ENCODE peak calls at places on chromosome 14, in seven cellular contexts. I, K, L, Y, N, O and E are unnamed samples.
A peak's percentile ranks its signal among the peaks of the same experiment; 100 is the strongest.

GRCh38 chr14:61569783-61570182 is 125.5 kb upstream of the HIF1A start:
- DNase-seq in I (no peak), K (peak; percentile 79), L (no peak), Y (peak; percentile 54), N (no peak), O (no peak), E (no peak)

GRCh38 chr14:35416108-35416750 is 11.7 kb upstream of the NFKBIA start:
- DNase-seq in I (no peak), K (no peak), L (no peak), Y (no peak), N (no peak), O (no peak), E (no peak)

GRCh38 chr14:103815253-103815652 is 32.1 kb downstream of the PPP1R13B start:
- DNase-seq in I (no peak), K (no peak), L (no peak), Y (no peak), N (no peak), O (no peak), E (no peak)

GRCh38 chr14:105060751-105061427 is 4.3 kb downstream of the GPR132 start:
- DNase-seq in I (peak; percentile 55), K (peak; percentile 35), L (no peak), Y (no peak), N (no peak), O (no peak), E (no peak)

GRCh38 chr14:72600551-72601330 is 293.2 kb downstream of the DPF3 start:
- DNase-seq in I (no peak), K (no peak), L (no peak), Y (no peak), N (no peak), O (no peak), E (no peak)

GRCh38 chr14:78316058-78316457 is 145.9 kb downstream of the NRXN3 start:
- DNase-seq in I (no peak), K (no peak), L (no peak), Y (no peak), N (no peak), O (no peak), E (no peak)

GRCh38 chr14:74660167-74660566 is 48.1 kb upstream of the LTBP2 start:
- DNase-seq in I (no peak), K (no peak), L (no peak), Y (no peak), N (no peak), O (no peak), E (no peak)

GRCh38 chr14:61280526-61281185 is 482 bp downstream of the TMEM30B start:
- DNase-seq in I (peak; percentile 85), K (peak; percentile 10), L (peak; percentile 76), Y (no peak), N (peak; percentile 57), O (peak; percentile 66), E (peak; percentile 77)

GRCh38 chr14:51035611-51036192 is 59.2 kb downstream of the TRIM9 start:
- DNase-seq in I (no peak), K (peak; percentile 13), L (no peak), Y (no peak), N (no peak), O (no peak), E (no peak)

GRCh38 chr14:74573421-74574091 is 38.5 kb downstream of the LTBP2 start:
- DNase-seq in I (no peak), K (no peak), L (no peak), Y (no peak), N (no peak), O (no peak), E (no peak)

GRCh38 chr14:55968741-55969140 is 149.5 kb upstream of the PELI2 start:
- DNase-seq in I (no peak), K (no peak), L (no peak), Y (no peak), N (no peak), O (no peak), E (no peak)

GRCh38 chr14:74882103-74882920 is 596 bp downstream of the DLST start:
- DNase-seq in I (peak; percentile 49), K (peak; percentile 83), L (peak; percentile 43), Y (peak; percentile 40), N (no peak), O (peak; percentile 57), E (peak; percentile 60)

GRCh38 chr14:32998433-32998832 is 59.8 kb downstream of the NPAS3 start:
- DNase-seq in I (no peak), K (peak; percentile 34), L (no peak), Y (peak; percentile 13), N (no peak), O (no peak), E (no peak)

GRCh38 chr14:64682173-64682710 is 22.0 kb upstream of the PLEKHG3 start:
- DNase-seq in I (no peak), K (peak; percentile 64), L (no peak), Y (peak; percentile 27), N (no peak), O (no peak), E (peak; percentile 64)

GRCh38 chr14:50821471-50822464 is 9.2 kb downstream of the NIN start:
- DNase-seq in I (peak; percentile 48), K (peak; percentile 72), L (no peak), Y (no peak), N (no peak), O (no peak), E (no peak)

GRCh38 chr14:34043627-34044372 is 92.9 kb upstream of the EGLN3 start:
- DNase-seq in I (no peak), K (no peak), L (no peak), Y (no peak), N (no peak), O (no peak), E (no peak)

GRCh38 chr14:68511727-68512047 is 281.2 kb downstream of the ZFP36L1 start:
- DNase-seq in I (no peak), K (no peak), L (no peak), Y (no peak), N (no peak), O (no peak), E (no peak)

GRCh38 chr14:84894254-84894653 is 635.7 kb upstream of the FLRT2 start:
- DNase-seq in I (no peak), K (no peak), L (no peak), Y (no peak), N (no peak), O (no peak), E (no peak)

GRCh38 chr14:104601786-104602185 is 2.8 kb downstream of the TMEM179 start:
- DNase-seq in I (no peak), K (no peak), L (peak; percentile 4), Y (peak; percentile 41), N (no peak), O (no peak), E (no peak)

GRCh38 chr14:92759300-92759678 is 10.9 kb upstream of the LGMN start:
- DNase-seq in I (no peak), K (peak; percentile 59), L (no peak), Y (peak; percentile 30), N (no peak), O (peak; percentile 33), E (no peak)

GRCh38 chr14:93975791-93976476 is 436 bp downstream of the ASB2 start:
- DNase-seq in I (no peak), K (no peak), L (no peak), Y (no peak), N (no peak), O (no peak), E (peak; percentile 67)

GRCh38 chr14:105879867-105880561 is 353.6 kb downstream of the TMEM121 start:
- DNase-seq in I (peak; percentile 13), K (no peak), L (no peak), Y (no peak), N (no peak), O (no peak), E (no peak)

GRCh38 chr14:97306133-97306784 is 509.1 kb downstream of the VRK1 start:
- DNase-seq in I (no peak), K (no peak), L (no peak), Y (no peak), N (no peak), O (no peak), E (no peak)

GRCh38 chr14:104562606-104563005 is 17.0 kb upstream of the C14orf180 start:
- DNase-seq in I (no peak), K (no peak), L (no peak), Y (no peak), N (no peak), O (no peak), E (no peak)

GRCh38 chr14:75720828-75721227 is 59.8 kb downstream of the TTLL5 start:
- DNase-seq in I (no peak), K (peak; percentile 64), L (no peak), Y (peak; percentile 38), N (no peak), O (no peak), E (peak; percentile 85)

GRCh38 chr14:65000868-65001600 is 14.3 kb downstream of the FNTB start:
- DNase-seq in I (no peak), K (no peak), L (no peak), Y (peak; percentile 57), N (no peak), O (no peak), E (no peak)

GRCh38 chr14:49984419-49984818 is 91.5 kb downstream of the ARF6 start:
- DNase-seq in I (no peak), K (peak; percentile 65), L (no peak), Y (no peak), N (no peak), O (no peak), E (no peak)

GRCh38 chr14:54116972-54117371 is 160.3 kb upstream of the BMP4 start:
- DNase-seq in I (no peak), K (no peak), L (no peak), Y (peak; percentile 78), N (no peak), O (no peak), E (no peak)

GRCh38 chr14:104436047-104436531 is 143.5 kb upstream of the C14orf180 start:
- DNase-seq in I (peak; percentile 81), K (peak; percentile 24), L (peak; percentile 39), Y (no peak), N (no peak), O (no peak), E (peak; percentile 68)

GRCh38 chr14:63200035-63200740 is 4.1 kb upstream of the RHOJ start:
- DNase-seq in I (no peak), K (no peak), L (no peak), Y (no peak), N (no peak), O (no peak), E (no peak)

GRCh38 chr14:102580552-102581110 is 11.8 kb upstream of the RCOR1 start:
- DNase-seq in I (no peak), K (no peak), L (no peak), Y (peak; percentile 47), N (no peak), O (no peak), E (no peak)
- TF ChIP-seq CTCF in I (no peak), K (no peak), L (no peak), Y (peak; percentile 7), N (no peak), O (no peak), E (no peak)

GRCh38 chr14:71314717-71315116 is 407.5 kb downstream of the PCNX1 start:
- DNase-seq in I (no peak), K (no peak), L (no peak), Y (no peak), N (no peak), O (no peak), E (no peak)
- TF ChIP-seq CTCF in I (no peak), K (no peak), L (no peak), Y (no peak), N (no peak), O (no peak), E (no peak)

GRCh38 chr14:23483216-23483854 is 13.8 kb downstream of the NGDN start:
- DNase-seq in I (no peak), K (no peak), L (peak; percentile 57), Y (no peak), N (peak; percentile 12), O (peak; percentile 63), E (peak; percentile 28)
- TF ChIP-seq CTCF in I (no peak), K (peak; percentile 47), L (peak; percentile 54), Y (peak; percentile 69), N (peak; percentile 59), O (peak; percentile 75), E (peak; percentile 6)

GRCh38 chr14:86153480-86153879 is 623.5 kb downstream of the FLRT2 start:
- DNase-seq in I (no peak), K (no peak), L (no peak), Y (no peak), N (no peak), O (no peak), E (no peak)
- TF ChIP-seq CTCF in I (no peak), K (no peak), L (peak; percentile 43), Y (peak; percentile 40), N (peak; percentile 41), O (peak; percentile 43), E (no peak)